ENCODE peak calls at places on chromosomes 11 and 22, in four cellular contexts. G is A549, N is HepG2, S is GM12878. H is an unnamed sample.

GRCh38 chr22:35568751-35569725 is 28.4 kb downstream of the RASD2 start:
- DNase-seq in G (no peak), N (no peak), S (no peak), H (no peak)

GRCh38 chr11:4044971-4045646 is 49.5 kb upstream of the RRM1 start:
- DNase-seq in G (no peak), N (peak; percentile 33), S (no peak), H (no peak)

GRCh38 chr22:20017622-20017958 is 967 bp upstream of the ARVCF start:
- DNase-seq in G (no peak), N (no peak), S (no peak), H (no peak)

GRCh38 chr11:77411238-77411637 is 62.7 kb downstream of the PAK1 start:
- DNase-seq in G (peak; percentile 11), N (no peak), S (no peak), H (no peak)

GRCh38 chr11:1916986-1917522 is 2.4 kb upstream of the TNNT3 start:
- DNase-seq in G (no peak), N (no peak), S (no peak), H (no peak)

GRCh38 chr11:15204766-15205165 is 90.0 kb downstream of the INSC start:
- DNase-seq in G (no peak), N (no peak), S (no peak), H (no peak)

GRCh38 chr11:113260096-113260425 is 54.3 kb upstream of the TTC12 start:
- DNase-seq in G (no peak), N (no peak), S (no peak), H (no peak)

GRCh38 chr11:9219572-9219971 is 45.6 kb downstream of the DENND5A start:
- DNase-seq in G (peak; percentile 29), N (no peak), S (no peak), H (no peak)

GRCh38 chr11:114440971-114441810 is 1.9 kb downstream of the REXO2 start:
- DNase-seq in G (no peak), N (peak; percentile 9), S (no peak), H (peak; percentile 44)

GRCh38 chr11:62458212-62459002 is 39.6 kb downstream of the SCGB1A1 start:
- DNase-seq in G (peak; percentile 16), N (peak; percentile 36), S (no peak), H (peak; percentile 67)

GRCh38 chr11:33187851-33188722 is 26.8 kb upstream of the CSTF3 start:
- DNase-seq in G (no peak), N (no peak), S (no peak), H (no peak)

GRCh38 chr11:1924121-1924520 is 4.6 kb downstream of the TNNT3 start:
- DNase-seq in G (no peak), N (no peak), S (no peak), H (no peak)

GRCh38 chr22:23029521-23030228 is 40.6 kb upstream of the GNAZ start:
- DNase-seq in G (no peak), N (no peak), S (no peak), H (no peak)

GRCh38 chr11:112195906-112196305 is 20.6 kb downstream of the BCO2 start:
- DNase-seq in G (peak; percentile 11), N (no peak), S (no peak), H (no peak)

GRCh38 chr22:49564054-49564453 is 263.6 kb downstream of the BRD1 start:
- DNase-seq in G (no peak), N (no peak), S (no peak), H (no peak)

GRCh38 chr11:47983464-47984397 is 3.4 kb downstream of the PTPRJ start:
- DNase-seq in G (peak; percentile 65), N (no peak), S (no peak), H (peak; percentile 68)

GRCh38 chr11:74948898-74949747 is at the start of the genes SPCS2 and XRRA1:
- DNase-seq in G (peak; percentile 99), N (peak; percentile 95), S (peak; percentile 96), H (peak; percentile 94)

GRCh38 chr22:33519140-33519973 is 400.9 kb downstream of the LARGE1 start:
- DNase-seq in G (peak; percentile 71), N (peak; percentile 73), S (peak; percentile 37), H (peak; percentile 13)
- TF ChIP-seq CHD4 in G (no peak), N (no peak), S (no peak), H (no peak)

GRCh38 chr22:40966683-40967082 is 15.5 kb downstream of the RBX1 start:
- DNase-seq in G (no peak), N (no peak), S (no peak), H (no peak)
- TF ChIP-seq CHD4 in G (no peak), N (no peak), S (no peak), H (no peak)

GRCh38 chr11:73295259-73295995 is 12.6 kb upstream of the ARHGEF17 start:
- DNase-seq in G (peak; percentile 73), N (peak; percentile 57), S (peak; percentile 31), H (peak; percentile 80)
- TF ChIP-seq CHD4 in G (no peak), N (no peak), S (no peak), H (no peak)

GRCh38 chr11:65858354-65859133 is 564 bp upstream of the CFL1 start:
- DNase-seq in G (no peak), N (no peak), S (no peak), H (no peak)
- TF ChIP-seq CHD4 in G (no peak), N (no peak), S (no peak), H (no peak)

DNA sequence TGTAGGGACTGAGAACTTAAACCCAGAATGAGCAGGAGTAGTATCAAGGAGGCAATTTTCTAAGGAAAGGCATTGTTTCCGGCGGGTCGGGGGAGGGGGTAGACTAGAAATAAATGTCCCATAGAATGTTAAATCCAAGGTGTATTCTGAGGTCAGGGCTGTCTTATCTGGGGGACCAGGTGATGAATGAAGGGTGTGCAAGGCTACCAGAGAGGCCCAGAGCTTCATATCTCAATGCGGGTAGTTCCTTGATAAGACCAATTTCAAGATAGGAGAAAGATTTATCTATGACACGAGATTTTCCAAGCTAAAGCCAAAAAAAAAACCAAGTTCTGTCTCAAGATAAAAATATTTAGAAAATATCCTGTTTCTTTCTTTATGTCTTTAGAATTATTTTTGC is 8.3 kb upstream of the RCE1 start:
- DNase-seq in G (no peak), N (no peak), S (no peak), H (peak; percentile 64)
- TF ChIP-seq CHD4 in G (no peak), N (no peak), S (no peak), H (no peak)